ENCODE peak calls at places on chromosomes 2 and 18, in four cellular contexts. S, O, K and C are unnamed samples.

GRCh38 chr2:1640301-1641135 is 103.8 kb downstream of the PXDN start:
- DNase-seq in S (no peak), O (no peak), K (no peak), C (no peak)

GRCh38 chr18:354003-354402 is 86.2 kb upstream of the THOC1 start:
- DNase-seq in S (no peak), O (no peak), K (no peak), C (no peak)

GRCh38 chr2:76154981-76155380 is 444.3 kb upstream of the GCFC2 start:
- DNase-seq in S (no peak), O (no peak), K (no peak), C (no peak)

GRCh38 chr2:101306410-101306809 is 2.1 kb downstream of the RNF149 start:
- DNase-seq in S (no peak), O (no peak), K (no peak), C (peak; percentile 20)

GRCh38 chr2:207066784-207067460 is 98.8 kb downstream of the KLF7 start:
- DNase-seq in S (no peak), O (no peak), K (no peak), C (no peak)

GRCh38 chr2:47819834-47820233 is 36.9 kb downstream of the MSH6 start:
- DNase-seq in S (no peak), O (no peak), K (no peak), C (no peak)

GRCh38 chr2:204264068-204264693 is 281.1 kb upstream of the PARD3B start:
- DNase-seq in S (no peak), O (no peak), K (no peak), C (no peak)

GRCh38 chr18:24086082-24086481 is 52.8 kb upstream of the CABYR start:
- DNase-seq in S (no peak), O (no peak), K (no peak), C (no peak)

GRCh38 chr18:57446322-57446721 is 11.1 kb downstream of the ONECUT2 start:
- DNase-seq in S (peak; percentile 73), O (peak; percentile 31), K (no peak), C (peak; percentile 22)

GRCh38 chr2:226802573-226802972 is 3.0 kb upstream of the IRS1 start:
- DNase-seq in S (no peak), O (peak; percentile 86), K (no peak), C (peak; percentile 48)

GRCh38 chr2:98134601-98135000 is 47.6 kb downstream of the VWA3B start:
- DNase-seq in S (no peak), O (no peak), K (no peak), C (no peak)

GRCh38 chr2:162152147-162152546 is at the start of gene GCG:
- DNase-seq in S (no peak), O (no peak), K (no peak), C (no peak)

GRCh38 chr2:64946737-64947090 is 42.5 kb upstream of the SLC1A4 start:
- DNase-seq in S (no peak), O (no peak), K (no peak), C (no peak)

GRCh38 chr18:76528477-76529432 is 33.7 kb upstream of the ZNF516 start:
- DNase-seq in S (no peak), O (peak; percentile 50), K (peak; percentile 13), C (no peak)

GRCh38 chr2:11444737-11445136 is 21.2 kb downstream of the E2F6 start:
- DNase-seq in S (no peak), O (no peak), K (no peak), C (no peak)

GRCh38 chr2:173606619-173607305 is 252.1 kb downstream of the CDCA7 start:
- DNase-seq in S (no peak), O (no peak), K (no peak), C (no peak)

GRCh38 chr2:10285578-10286198 is 17.0 kb upstream of the HPCAL1 start:
- DNase-seq in S (no peak), O (peak; percentile 77), K (no peak), C (no peak)

GRCh38 chr2:144660518-144661316 is 140.8 kb upstream of the ZEB2 start:
- DNase-seq in S (no peak), O (no peak), K (no peak), C (no peak)

GRCh38 chr2:150601280-150602038 is 114.0 kb upstream of the RND3 start:
- DNase-seq in S (no peak), O (peak; percentile 12), K (no peak), C (no peak)

GRCh38 chr2:236136483-236136882 is 31.7 kb downstream of the GBX2 start:
- DNase-seq in S (no peak), O (no peak), K (no peak), C (no peak)

GRCh38 chr2:32963941-32964340 is 17.2 kb downstream of the LTBP1 start:
- DNase-seq in S (no peak), O (no peak), K (no peak), C (no peak)

GRCh38 chr2:32965523-32966171 is 18.9 kb downstream of the LTBP1 start:
- DNase-seq in S (no peak), O (no peak), K (no peak), C (no peak)

DNA sequence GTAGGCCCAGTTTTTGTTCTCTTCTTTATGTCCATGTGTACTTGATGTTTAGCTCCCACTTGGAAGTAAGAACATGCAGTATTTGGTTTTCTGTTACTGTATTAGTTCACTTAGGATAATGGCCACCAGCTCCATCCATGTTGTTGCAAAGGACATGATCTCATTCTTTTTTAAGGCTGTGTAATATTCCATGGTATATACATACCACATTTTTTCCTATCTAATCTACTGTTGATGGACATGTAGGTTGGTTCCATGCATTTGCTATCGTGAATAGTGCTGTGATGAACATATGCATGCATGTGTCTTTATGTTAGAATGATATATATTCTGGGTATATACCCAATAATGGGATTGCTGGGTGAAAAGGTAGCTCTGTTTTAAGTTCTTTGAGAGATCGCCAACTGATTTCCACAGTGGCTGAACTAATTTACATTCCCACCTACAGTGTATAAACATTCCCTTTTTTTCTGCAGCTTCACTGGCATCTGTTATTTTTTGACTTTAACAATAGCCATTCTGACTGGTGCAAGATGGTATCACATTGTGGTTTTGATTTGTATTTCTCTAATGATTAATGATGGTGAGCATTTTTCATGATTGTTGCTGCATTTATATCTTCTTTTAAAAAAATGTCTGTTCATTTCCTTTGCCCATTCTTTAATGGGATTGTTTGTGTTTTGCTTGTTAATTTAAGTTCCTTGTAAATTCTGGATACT is 22.9 kb downstream of the LTBP1 start:
- DNase-seq in S (no peak), O (no peak), K (no peak), C (no peak)
- TF ChIP-seq ETV6 in S (no peak), O (no peak), K (no peak), C (no peak)

DNA sequence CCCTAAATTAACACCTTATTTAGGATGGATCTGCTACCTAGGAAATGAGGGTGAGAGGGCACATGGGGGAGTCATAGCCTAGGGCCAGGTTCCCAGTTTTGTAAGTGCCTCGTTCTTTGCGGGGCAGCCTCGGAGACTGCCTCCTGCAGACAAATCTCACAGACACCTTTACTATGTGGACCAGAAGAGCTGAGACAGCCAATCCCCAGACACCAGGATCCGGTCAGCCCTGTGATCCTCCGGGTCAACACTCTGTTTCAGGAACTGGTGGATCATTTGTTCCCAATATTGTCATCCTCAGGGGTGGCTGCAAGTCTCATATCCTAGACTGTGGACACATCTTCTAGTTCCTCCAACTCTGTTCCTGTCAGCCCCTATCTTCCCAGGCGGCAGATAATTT is 6.4 kb upstream of the GDF7 start:
- DNase-seq in S (no peak), O (no peak), K (no peak), C (no peak)
- TF ChIP-seq ETV6 in S (no peak), O (no peak), K (no peak), C (no peak)

GRCh38 chr2:139160838-139161237 is 380.6 kb upstream of the NXPH2 start:
- DNase-seq in S (no peak), O (no peak), K (no peak), C (no peak)

GRCh38 chr2:139165041-139165440 is 384.9 kb upstream of the NXPH2 start:
- DNase-seq in S (no peak), O (no peak), K (no peak), C (no peak)

GRCh38 chr2:139165599-139165998 is 385.4 kb upstream of the NXPH2 start:
- DNase-seq in S (no peak), O (no peak), K (no peak), C (no peak)

GRCh38 chr2:139162456-139162855 is 382.3 kb upstream of the NXPH2 start:
- DNase-seq in S (peak; percentile 14), O (no peak), K (no peak), C (no peak)

DNA sequence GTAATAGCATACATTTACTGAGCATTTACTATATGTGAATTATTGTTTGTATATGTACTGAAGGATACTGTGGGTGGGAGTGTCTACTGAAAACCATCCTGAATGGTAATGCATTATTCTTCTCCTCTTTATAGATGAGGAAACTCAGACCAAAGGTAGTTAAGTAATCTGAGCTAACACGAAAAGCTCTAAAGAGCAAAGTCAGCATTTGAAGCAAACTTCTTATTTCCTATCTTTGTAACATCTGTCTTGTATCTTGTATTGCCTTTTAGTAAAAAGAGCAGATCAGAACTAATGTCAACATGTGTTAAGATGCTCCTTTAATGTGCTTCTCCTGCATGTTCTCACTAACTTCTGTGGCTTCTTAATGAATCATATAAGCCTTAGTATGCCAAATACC is 382.8 kb upstream of the NXPH2 start:
- DNase-seq in S (no peak), O (no peak), K (no peak), C (no peak)
- TF ChIP-seq ETV6 in S (no peak), O (no peak), K (no peak), C (no peak)

GRCh38 chr2:231058761-231059550 is 2.3 kb downstream of the PSMD1 start:
- DNase-seq in S (no peak), O (no peak), K (no peak), C (no peak)
- TF ChIP-seq ETV6 in S (no peak), O (no peak), K (no peak), C (no peak)